ENCODE peak calls at places on chromosomes 1 and 21, in four cellular contexts. D is uterus; I is cardiac fibroblast; H is effector CD4-positive, alpha-beta T cell. L is an unnamed sample.

GRCh38 chr1:24866211-24867063 is 63.6 kb downstream of the RUNX3 start:
- DNase-seq in I (no peak), D (no peak), H (no peak), L (no peak)

GRCh38 chr1:225526878-225527277 is 99.0 kb upstream of the LBR start:
- DNase-seq in I (peak), D (no peak), H (no peak), L (no peak)

GRCh38 chr1:16076003-16076870 is 2.8 kb upstream of the FAM131C start:
- DNase-seq in D (peak), H (no peak), I (peak), L (no peak)

GRCh38 chr1:55636691-55637090 is 421.5 kb upstream of the USP24 start:
- DNase-seq in H (no peak), I (peak), D (no peak), L (no peak)

GRCh38 chr1:58345215-58346075 is 201.1 kb downstream of the OMA1 start:
- DNase-seq in D (no peak), H (no peak), I (no peak), L (no peak)

GRCh38 chr1:96559707-96560588 is 161.6 kb upstream of the PTBP2 start:
- DNase-seq in I (peak), D (peak), H (no peak), L (no peak)

GRCh38 chr1:210655511-210655910 is 326.8 kb downstream of the HHAT start:
- DNase-seq in D (no peak), I (no peak), H (no peak), L (no peak)

GRCh38 chr1:212915245-212916091 is 34.9 kb upstream of the VASH2 start:
- DNase-seq in D (peak), I (peak), H (no peak), L (peak)

GRCh38 chr1:59150537-59151386 is 146.1 kb upstream of the FGGY start:
- DNase-seq in I (peak), H (no peak), D (peak), L (peak)

GRCh38 chr1:56780832-56781231 is 38.4 kb downstream of the FYB2 start:
- DNase-seq in I (no peak), D (no peak), H (no peak), L (no peak)

GRCh38 chr1:211420389-211420788 is 71.6 kb downstream of the RD3 start:
- DNase-seq in H (no peak), D (no peak), I (peak), L (peak)

GRCh38 chr1:227758366-227758765 is 23.1 kb downstream of the SNAP47 start:
- DNase-seq in H (no peak), D (no peak), I (no peak), L (no peak)

GRCh38 chr1:21865609-21865942 is 53.5 kb downstream of the LDLRAD2 start:
- DNase-seq in H (no peak), D (no peak), I (no peak), L (no peak)

GRCh38 chr1:115714572-115715141 is 53.9 kb downstream of the CASQ2 start:
- DNase-seq in H (no peak), I (no peak), D (no peak), L (peak)

GRCh38 chr1:164836614-164837018 is 277.6 kb downstream of the PBX1 start:
- DNase-seq in I (peak), D (no peak), H (no peak), L (no peak)

GRCh38 chr1:206895837-206896242 is 1.4 kb upstream of the IL24 start:
- DNase-seq in D (no peak), I (peak), H (no peak), L (no peak)

GRCh38 chr1:203534526-203534925 is 40.6 kb downstream of the OPTC start:
- DNase-seq in I (peak), H (no peak), D (peak), L (no peak)

GRCh38 chr1:5720936-5721335 is 271.3 kb downstream of the NPHP4 start:
- DNase-seq in D (no peak), I (no peak), H (no peak), L (peak)

GRCh38 chr1:98260421-98260820 is 339.6 kb upstream of the DPYD start:
- DNase-seq in H (no peak), I (no peak), D (no peak), L (no peak)

GRCh38 chr1:245983294-245983967 is 523.6 kb downstream of the SMYD3 start:
- DNase-seq in I (no peak), D (no peak), H (no peak), L (no peak)

GRCh38 chr1:111738436-111739221 is 566 bp downstream of the INKA2 start:
- DNase-seq in D (peak), I (peak), H (peak), L (peak)

GRCh38 chr1:10696977-10697376 is 99.5 kb downstream of the CASZ1 start:
- DNase-seq in I (no peak), H (no peak), D (peak), L (no peak)

GRCh38 chr1:89962024-89962741 is 32.7 kb upstream of the ZNF326 start:
- DNase-seq in I (peak), D (no peak), H (no peak), L (no peak)

GRCh38 chr1:53025034-53025777 is 36.8 kb upstream of the PODN start:
- DNase-seq in I (peak), D (peak), H (no peak), L (no peak)

GRCh38 chr1:181135815-181136737 is 47.6 kb downstream of the IER5 start:
- DNase-seq in I (peak), D (peak), H (no peak), L (no peak)

GRCh38 chr1:106600626-106601025 is 455.8 kb upstream of the PRMT6 start:
- DNase-seq in D (no peak), H (no peak), I (no peak), L (no peak)

GRCh38 chr21:45299864-45300785 is 12.4 kb upstream of the POFUT2 start:
- DNase-seq in I (peak), H (no peak), D (peak), L (peak)

GRCh38 chr1:56304975-56305374 is 274.4 kb downstream of the PLPP3 start:
- DNase-seq in D (peak), I (peak), H (no peak), L (no peak)

GRCh38 chr1:6450005-6450450 is 15.9 kb downstream of the TNFRSF25 start:
- DNase-seq in D (no peak), I (no peak), H (no peak), L (no peak)

GRCh38 chr21:44539031-44539430 is 964 bp downstream of the KRTAP10-1 start:
- DNase-seq in I (no peak), H (no peak), D (no peak), L (no peak)

GRCh38 chr1:40241372-40241771 is 6.4 kb upstream of the TMCO2 start:
- DNase-seq in D (no peak), H (no peak), I (peak), L (no peak)

GRCh38 chr1:15961492-15961891 is 14.4 kb downstream of the ZBTB17 start:
- DNase-seq in H (no peak), I (no peak), D (no peak), L (peak)

GRCh38 chr1:59125711-59126320 is 171.1 kb upstream of the FGGY start:
- DNase-seq in I (no peak), H (no peak), D (no peak), L (no peak)

L was measured in endodermal cell.